ENCODE peak calls at places on chromosomes 1 and 21, in four cellular contexts. T is amniotic stem cell; J is effector memory CD8-positive, alpha-beta T cell; P is CD8-positive, alpha-beta memory T cell. C is an unnamed sample.

GRCh38 chr1:86207323-86207722 is 50.8 kb upstream of the COL24A1 start:
- DNase-seq in T (peak), J (no peak), P (no peak), C (peak)

GRCh38 chr1:223141021-223141420 is 2.0 kb downstream of the TLR5 start:
- DNase-seq in T (no peak), J (no peak), P (no peak), C (no peak)

GRCh38 chr1:30348147-30348546 is 375.2 kb downstream of the MATN1 start:
- DNase-seq in T (no peak), J (no peak), P (no peak), C (no peak)

GRCh38 chr1:115257596-115257995 is 80.5 kb downstream of the NGF start:
- DNase-seq in T (no peak), J (no peak), P (no peak), C (no peak)

GRCh38 chr1:180912211-180912800 is 391 bp upstream of the KIAA1614 start:
- DNase-seq in T (no peak), J (no peak), P (no peak), C (no peak)

GRCh38 chr21:42107881-42108553 is 36.9 kb downstream of the UMODL1 start:
- DNase-seq in T (no peak), J (peak), P (peak), C (no peak)

GRCh38 chr1:228151526-228151925 is 1.8 kb downstream of the GJC2 start:
- DNase-seq in T (no peak), J (no peak), P (peak), C (no peak)

GRCh38 chr1:161382214-161383019 is 14.7 kb upstream of the CFAP126 start:
- DNase-seq in T (peak), J (no peak), P (no peak), C (peak)

GRCh38 chr21:46004168-46004861 is 22.7 kb downstream of the COL6A1 start:
- DNase-seq in T (no peak), J (no peak), P (peak), C (no peak)

GRCh38 chr1:211118407-211119102 is 15.4 kb downstream of the KCNH1 start:
- DNase-seq in T (peak), J (no peak), P (no peak), C (no peak)

GRCh38 chr1:205232945-205233397 is 5.2 kb downstream of the TMCC2 start:
- DNase-seq in T (no peak), J (no peak), P (no peak), C (no peak)

GRCh38 chr1:199909137-199909536 is 118.4 kb upstream of the NR5A2 start:
- DNase-seq in T (no peak), J (no peak), P (no peak), C (no peak)

GRCh38 chr1:56811331-56811730 is 7.9 kb downstream of the FYB2 start:
- DNase-seq in T (no peak), J (no peak), P (no peak), C (no peak)

GRCh38 chr1:212388985-212389716 is 25.5 kb downstream of the PACC1 start:
- DNase-seq in T (no peak), J (no peak), P (no peak), C (no peak)

GRCh38 chr1:116988908-116989307 is 12.7 kb upstream of the CD101 start:
- DNase-seq in T (no peak), J (no peak), P (no peak), C (no peak)

GRCh38 chr1:205248793-205249601 is 21.3 kb downstream of the TMCC2 start:
- DNase-seq in T (no peak), J (no peak), P (no peak), C (no peak)

GRCh38 chr1:13674386-13674785 is 25.6 kb upstream of the PRDM2 start:
- DNase-seq in T (no peak), J (no peak), P (no peak), C (no peak)

GRCh38 chr1:3393024-3393986 is 61.2 kb upstream of the ARHGEF16 start:
- DNase-seq in T (no peak), J (no peak), P (no peak), C (no peak)

GRCh38 chr1:51482881-51483280 is 36.2 kb downstream of the EPS15 start:
- DNase-seq in T (no peak), J (no peak), P (no peak), C (no peak)

GRCh38 chr1:92929461-92929860 is 31.8 kb downstream of the DIPK1A start:
- DNase-seq in T (no peak), J (no peak), P (no peak), C (no peak)

GRCh38 chr21:45410151-45410864 is 5.3 kb downstream of the COL18A1 start:
- DNase-seq in T (no peak), J (no peak), P (peak), C (no peak)

GRCh38 chr1:27478098-27478497 is 11.9 kb downstream of the WASF2 start:
- DNase-seq in T (no peak), J (no peak), P (no peak), C (no peak)

GRCh38 chr1:77175230-77175844 is 43.9 kb downstream of the PIGK start:
- DNase-seq in T (no peak), J (no peak), P (no peak), C (peak)

GRCh38 chr1:105793541-105794146 is 1262.8 kb upstream of the PRMT6 start:
- DNase-seq in T (no peak), J (no peak), P (no peak), C (peak)

GRCh38 chr1:229278120-229278741 is 7.3 kb downstream of the RAB4A start:
- DNase-seq in T (no peak), J (no peak), P (no peak), C (no peak)

GRCh38 chr1:178966312-178966711 is 59.4 kb upstream of the FAM20B start:
- DNase-seq in T (no peak), J (no peak), P (no peak), C (no peak)

GRCh38 chr21:15255359-15256157 is 190.8 kb upstream of the NRIP1 start:
- DNase-seq in T (no peak), J (no peak), P (no peak), C (no peak)